ENCODE peak calls at places on chromosomes 11 and 22, in ten cellular contexts. F is activated B cell treated with CpG ODN at 0.5 μM for 24 hours, L is stromal cell of bone marrow, M is H9, G is upper lobe of right lung, E is T-helper 1 cell, J is non-pigmented ciliary epithelial cell, D is cardiac muscle cell, B is vagina, T is sigmoid colon. W is an unnamed sample.

GRCh38 chr11:2269601-2270321 is 627 bp downstream of the ASCL2 start:
- DNase-seq in F (peak; percentile 55), L (no peak), M (peak; percentile 82), G (peak; percentile 82), E (peak; percentile 74), J (no peak), D (peak; percentile 65), B (peak; percentile 74), T (no peak), W (no peak)

GRCh38 chr11:59556115-59556882 is 45.0 kb downstream of the OR4D9 start:
- DNase-seq in F (peak; percentile 27), L (peak; percentile 49), M (peak; percentile 78), G (no peak), E (peak; percentile 60), J (no peak), D (peak; percentile 55), B (no peak), T (peak; percentile 78), W (peak; percentile 61)

GRCh38 chr22:22720201-22720723 is 75.8 kb downstream of the GGTLC2 start:
- DNase-seq in F (peak; percentile 41), L (no peak), M (peak; percentile 73), G (no peak), E (peak; percentile 33), J (no peak), D (no peak), B (no peak), T (no peak), W (peak; percentile 23)

GRCh38 chr11:84501750-84502149 is 1125.4 kb downstream of the DLG2 start:
- DNase-seq in F (no peak), L (no peak), M (no peak), G (no peak), E (no peak), J (no peak), D (no peak), B (no peak), T (no peak), W (no peak)

GRCh38 chr11:102608699-102609098 is 16.4 kb downstream of the MMP20 start:
- DNase-seq in F (no peak), L (no peak), M (no peak), G (no peak), E (no peak), J (no peak), D (no peak), B (no peak), T (no peak), W (no peak)

GRCh38 chr11:1875093-1875785 is 16.5 kb downstream of the PRR33 start:
- DNase-seq in F (no peak), L (no peak), M (no peak), G (no peak), E (no peak), J (no peak), D (no peak), B (no peak), T (peak; percentile 66), W (no peak)

GRCh38 chr11:65047581-65048422 is 6.8 kb downstream of the SAC3D1 start:
- DNase-seq in F (peak; percentile 34), L (no peak), M (peak; percentile 48), G (no peak), E (peak; percentile 20), J (no peak), D (no peak), B (no peak), T (peak; percentile 75), W (no peak)

GRCh38 chr22:48710410-48710809 is 1117.3 kb downstream of the BRD1 start:
- DNase-seq in F (no peak), L (no peak), M (no peak), G (peak; percentile 53), E (no peak), J (no peak), D (no peak), B (no peak), T (peak; percentile 49), W (no peak)

GRCh38 chr11:119446434-119446833 is 23.5 kb upstream of the THY1 start:
- DNase-seq in F (no peak), L (no peak), M (no peak), G (no peak), E (no peak), J (no peak), D (no peak), B (no peak), T (no peak), W (no peak)

W was measured in skeletal muscle cell.